ENCODE peak calls at places on chromosome 5, in nine cellular contexts. J is CD8-positive, alpha-beta T cell; N is RWPE2; H is Panc1; W is left lung; E is A549; A is GM12878; X is heart right ventricle; P is upper lobe of left lung. O is an unnamed sample.
A peak's percentile ranks its signal among the peaks of the same experiment; 100 is the strongest.

GRCh38 chr5:33105521-33105941 is 335.2 kb upstream of the TARS1 start:
- ATAC-seq in J (no peak), N (peak; percentile 48), H (no peak), W (no peak), E (no peak), A (no peak), X (no peak), P (no peak), O (peak; percentile 53)

GRCh38 chr5:56409331-56410190 is 176.4 kb upstream of the ANKRD55 start:
- ATAC-seq in J (no peak), N (peak; percentile 96), H (no peak), W (peak; percentile 30), E (peak; percentile 43), A (no peak), X (peak; percentile 54), P (no peak), O (peak; percentile 67)

GRCh38 chr5:168415971-168416370 is 70.3 kb upstream of the RARS1 start:
- ATAC-seq in J (no peak), N (no peak), H (no peak), W (no peak), E (no peak), A (no peak), X (no peak), P (no peak), O (no peak)

GRCh38 chr5:26692952-26693351 is 345.4 kb downstream of the CDH9 start:
- ATAC-seq in J (no peak), N (no peak), H (no peak), W (no peak), E (no peak), A (no peak), X (no peak), P (no peak), O (no peak)

GRCh38 chr5:141525659-141526058 is 36.8 kb downstream of the PCDHGC5 start:
- ATAC-seq in J (no peak), N (no peak), H (no peak), W (no peak), E (no peak), A (no peak), X (no peak), P (no peak), O (no peak)

GRCh38 chr5:168073991-168074800 is 217.2 kb upstream of the WWC1 start:
- ATAC-seq in J (no peak), N (peak; percentile 66), H (no peak), W (no peak), E (no peak), A (no peak), X (peak; percentile 31), P (no peak), O (no peak)

GRCh38 chr5:67301285-67301904 is 104.8 kb upstream of the CD180 start:
- ATAC-seq in J (no peak), N (peak; percentile 97), H (peak; percentile 60), W (peak; percentile 76), E (no peak), A (peak; percentile 29), X (peak; percentile 64), P (peak; percentile 53), O (peak; percentile 86)

GRCh38 chr5:123530728-123531127 is 18.8 kb downstream of the CSNK1G3 start:
- ATAC-seq in J (no peak), N (no peak), H (no peak), W (no peak), E (no peak), A (no peak), X (no peak), P (no peak), O (no peak)

GRCh38 chr5:170844651-170845050 is 17.2 kb upstream of the RANBP17 start:
- ATAC-seq in J (no peak), N (no peak), H (no peak), W (no peak), E (no peak), A (no peak), X (no peak), P (no peak), O (no peak)

GRCh38 chr5:138463335-138464017 is 1.8 kb upstream of the EGR1 start:
- ATAC-seq in J (no peak), N (no peak), H (no peak), W (peak; percentile 7), E (no peak), A (no peak), X (peak; percentile 33), P (no peak), O (peak; percentile 2)

GRCh38 chr5:103433216-103433615 is 129.4 kb downstream of the NUDT12 start:
- ATAC-seq in J (no peak), N (peak; percentile 63), H (no peak), W (no peak), E (no peak), A (no peak), X (no peak), P (no peak), O (no peak)

GRCh38 chr5:82295144-82295543 is 17.0 kb upstream of the RPS23 start:
- ATAC-seq in J (no peak), N (no peak), H (no peak), W (no peak), E (no peak), A (peak; percentile 38), X (no peak), P (no peak), O (no peak)

GRCh38 chr5:82295959-82296557 is 17.9 kb upstream of the RPS23 start:
- ATAC-seq in J (no peak), N (no peak), H (no peak), W (no peak), E (no peak), A (peak; percentile 60), X (no peak), P (no peak), O (no peak)

GRCh38 chr5:82298668-82299067 is 20.5 kb upstream of the RPS23 start:
- ATAC-seq in J (no peak), N (peak; percentile 40), H (no peak), W (no peak), E (no peak), A (no peak), X (no peak), P (no peak), O (no peak)

GRCh38 chr5:82297711-82298110 is 19.6 kb upstream of the RPS23 start:
- ATAC-seq in J (no peak), N (no peak), H (no peak), W (no peak), E (no peak), A (no peak), X (peak; percentile 88), P (no peak), O (no peak)

GRCh38 chr5:82296929-82297328 is 18.8 kb upstream of the RPS23 start:
- ATAC-seq in J (no peak), N (no peak), H (no peak), W (no peak), E (no peak), A (no peak), X (peak; percentile 31), P (no peak), O (no peak)
- TF ChIP-seq CTCF in J (no peak), N (no peak), H (peak; percentile 28), W (no peak), E (no peak), A (no peak), X (no peak), P (no peak), O (no peak)

DNA sequence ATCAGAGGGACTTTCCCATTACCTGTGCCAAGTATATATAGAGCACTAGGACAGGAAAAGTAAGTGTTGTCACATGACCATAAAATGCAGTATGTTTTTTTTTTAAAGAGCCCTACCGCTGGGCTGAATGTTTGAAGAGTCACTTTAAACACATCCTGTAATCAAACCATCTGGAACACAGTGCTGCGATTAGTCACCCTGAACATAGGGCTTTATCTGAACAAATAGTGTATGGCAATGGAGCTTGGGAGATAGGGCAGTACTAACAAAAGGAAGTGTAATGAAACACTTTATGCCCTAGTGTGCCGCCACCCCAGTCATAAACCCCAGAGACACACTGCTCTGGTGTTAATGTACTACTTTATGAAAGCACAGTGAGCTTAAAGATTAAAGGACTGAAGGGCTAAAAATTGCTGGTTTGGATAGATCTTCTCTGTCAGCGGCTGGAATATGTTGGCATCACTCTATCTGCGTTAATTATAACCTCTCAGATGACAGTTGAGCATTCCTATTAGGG is 90.4 kb downstream of the ZNF608 start:
- ATAC-seq in J (no peak), N (peak; percentile 85), H (peak; percentile 85), W (peak; percentile 66), E (peak; percentile 77), A (no peak), X (peak; percentile 24), P (peak; percentile 80), O (peak; percentile 20)
- H3K4me1 ChIP-seq in J (peaks cover 14% of the 10 kb centered on the region), N (peaks cover 34% of the 10 kb centered on the region), H (peaks cover 95% of the 10 kb centered on the region), W (peaks cover 25% of the 10 kb centered on the region), E (peaks cover 73% of the 10 kb centered on the region), A (peaks cover 28% of the 10 kb centered on the region), X (peaks cover 61% of the 10 kb centered on the region), P (peaks cover 75% of the 10 kb centered on the region), O (peaks cover 98% of the 10 kb centered on the region)

DNA sequence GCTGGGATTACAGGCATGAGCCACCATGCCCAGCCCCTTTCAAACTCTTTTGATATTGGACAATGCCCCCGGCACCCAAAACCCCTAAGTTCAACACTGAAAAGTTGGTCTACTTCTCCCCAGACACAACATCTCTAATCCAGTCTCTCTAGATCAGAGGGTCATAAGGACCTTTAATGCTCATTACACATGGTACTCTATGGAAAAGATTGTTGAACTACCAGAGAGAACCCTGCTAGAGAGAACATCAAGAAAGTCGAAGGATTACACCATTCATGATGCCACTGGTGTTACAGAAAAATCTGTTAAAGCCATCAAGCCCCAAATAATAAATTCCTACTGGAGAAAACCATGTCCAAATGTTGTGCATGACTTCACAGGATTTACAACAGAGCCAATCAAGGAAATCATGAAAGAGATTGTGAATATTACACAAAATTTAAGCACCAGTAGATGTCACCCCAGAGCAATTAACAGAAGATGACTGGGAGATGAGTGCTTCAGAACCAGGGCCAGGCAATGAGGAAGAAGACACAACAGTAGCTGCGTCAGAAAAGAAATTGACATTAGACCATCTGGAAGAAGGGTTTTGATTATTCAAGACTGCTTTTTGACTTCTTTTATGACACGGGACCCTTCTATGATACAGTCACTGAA is 28.3 kb upstream of the NIPAL4 start:
- ATAC-seq in J (peak; percentile 55), N (peak; percentile 90), H (peak; percentile 79), W (peak; percentile 91), E (peak; percentile 80), A (peak; percentile 99), X (peak; percentile 82), P (no peak), O (peak; percentile 74)
- TF ChIP-seq CTCF in J (peak; percentile 44), N (peak; percentile 89), H (peak; percentile 62), W (peak; percentile 32), E (peak; percentile 74), A (peak; percentile 56), X (peak; percentile 33), P (peak; percentile 63), O (peak; percentile 57)

GRCh38 chr5:115456056-115456455 is 88.5 kb downstream of the FEM1C start:
- ATAC-seq in J (no peak), N (no peak), H (no peak), W (no peak), E (no peak), A (no peak), X (no peak), P (no peak), O (no peak)

GRCh38 chr5:115457574-115457973 is 87.0 kb downstream of the FEM1C start:
- ATAC-seq in J (no peak), N (no peak), H (no peak), W (no peak), E (no peak), A (no peak), X (no peak), P (no peak), O (no peak)

GRCh38 chr5:115455241-115455640 is 89.3 kb downstream of the FEM1C start:
- ATAC-seq in J (no peak), N (peak; percentile 66), H (no peak), W (peak; percentile 9), E (no peak), A (no peak), X (no peak), P (no peak), O (peak; percentile 77)

GRCh38 chr5:115457985-115458384 is 86.6 kb downstream of the FEM1C start:
- ATAC-seq in J (no peak), N (no peak), H (no peak), W (peak; percentile 43), E (no peak), A (no peak), X (peak; percentile 20), P (no peak), O (no peak)

GRCh38 chr5:115456539-115456938 is 88.0 kb downstream of the FEM1C start:
- ATAC-seq in J (no peak), N (no peak), H (no peak), W (no peak), E (no peak), A (no peak), X (no peak), P (no peak), O (no peak)
- H3K4me1 ChIP-seq in J (no peaks in the 10 kb centered on the region), N (peaks cover 34% of the 10 kb centered on the region), H (no peaks in the 10 kb centered on the region), W (peaks cover 19% of the 10 kb centered on the region), E (peaks cover 48% of the 10 kb centered on the region), A (no peaks in the 10 kb centered on the region), X (peaks cover 43% of the 10 kb centered on the region), P (peaks cover 13% of the 10 kb centered on the region), O (peaks cover 8% of the 10 kb centered on the region)

O was measured in gastroesophageal sphincter.